ENCODE peak calls at places on chromosomes 1 and 21, in four cellular contexts. One of them, this sample, is unnamed. For H3K4me1, the result is how much of the 10 kb centered on the place peaks cover.

GRCh38 chr1:8047686-8048522 is 21.8 kb upstream of the ERRFI1 start:
- DNase-seq in esophagus muscularis mucosa: no peak
- DNase-seq in pancreas: no peak
- DNase-seq in CD8-positive, alpha-beta T cell: no peak
- DNase-seq in this sample: no peak

GRCh38 chr1:243268284-243268653 is 12.4 kb downstream of the SDCCAG8 start:
- DNase-seq in esophagus muscularis mucosa: no peak
- DNase-seq in pancreas: no peak
- DNase-seq in CD8-positive, alpha-beta T cell: no peak
- DNase-seq in this sample: no peak

GRCh38 chr1:92739669-92740524 is 45.0 kb downstream of the EVI5 start:
- DNase-seq in esophagus muscularis mucosa: no peak
- DNase-seq in pancreas: no peak
- DNase-seq in CD8-positive, alpha-beta T cell: no peak
- DNase-seq in this sample: no peak

GRCh38 chr1:162252209-162252608 is 124.4 kb downstream of the SPATA46 start:
- DNase-seq in esophagus muscularis mucosa: no peak
- DNase-seq in pancreas: no peak
- DNase-seq in CD8-positive, alpha-beta T cell: no peak
- DNase-seq in this sample: no peak

GRCh38 chr1:68484618-68485017 is 12.3 kb downstream of the DEPDC1 start:
- DNase-seq in esophagus muscularis mucosa: no peak
- DNase-seq in pancreas: no peak
- DNase-seq in CD8-positive, alpha-beta T cell: no peak
- DNase-seq in this sample: no peak

GRCh38 chr1:15734901-15735300 is 1.2 kb upstream of the SLC25A34 start:
- DNase-seq in esophagus muscularis mucosa: no peak
- DNase-seq in pancreas: peak
- DNase-seq in CD8-positive, alpha-beta T cell: no peak
- DNase-seq in this sample: peak

GRCh38 chr1:3625151-3625907 is 514 bp downstream of the TPRG1L start:
- DNase-seq in esophagus muscularis mucosa: no peak
- DNase-seq in pancreas: peak
- DNase-seq in CD8-positive, alpha-beta T cell: no peak
- DNase-seq in this sample: peak

GRCh38 chr1:19312782-19313635 is 883 bp downstream of the SLC66A1 start:
- DNase-seq in esophagus muscularis mucosa: no peak
- DNase-seq in pancreas: no peak
- DNase-seq in CD8-positive, alpha-beta T cell: no peak
- DNase-seq in this sample: peak

GRCh38 chr1:966603-967295 is 467 bp downstream of the PLEKHN1 start:
- DNase-seq in esophagus muscularis mucosa: no peak
- DNase-seq in pancreas: peak
- DNase-seq in CD8-positive, alpha-beta T cell: peak
- DNase-seq in this sample: peak

GRCh38 chr1:55542901-55543504 is 327.8 kb upstream of the USP24 start:
- DNase-seq in esophagus muscularis mucosa: no peak
- DNase-seq in pancreas: no peak
- DNase-seq in CD8-positive, alpha-beta T cell: no peak
- DNase-seq in this sample: no peak

GRCh38 chr1:109091196-109092193 is 931 bp downstream of the TMEM167B start:
- DNase-seq in esophagus muscularis mucosa: no peak
- DNase-seq in pancreas: no peak
- DNase-seq in CD8-positive, alpha-beta T cell: no peak
- DNase-seq in this sample: peak

GRCh38 chr1:28145728-28146127 is 30.8 kb downstream of the PTAFR start:
- DNase-seq in esophagus muscularis mucosa: no peak
- DNase-seq in pancreas: no peak
- DNase-seq in CD8-positive, alpha-beta T cell: no peak
- DNase-seq in this sample: no peak

GRCh38 chr1:74964508-74964907 is 169.7 kb upstream of the LHX8 start:
- DNase-seq in esophagus muscularis mucosa: no peak
- DNase-seq in pancreas: no peak
- DNase-seq in CD8-positive, alpha-beta T cell: no peak
- DNase-seq in this sample: no peak

GRCh38 chr1:29431138-29431537 is 194.8 kb downstream of the PTPRU start:
- DNase-seq in esophagus muscularis mucosa: no peak
- DNase-seq in pancreas: no peak
- DNase-seq in CD8-positive, alpha-beta T cell: no peak
- DNase-seq in this sample: no peak

GRCh38 chr21:36079010-36079649 is 9.3 kb downstream of the CBR1 start:
- DNase-seq in esophagus muscularis mucosa: no peak
- DNase-seq in pancreas: no peak
- DNase-seq in CD8-positive, alpha-beta T cell: no peak
- DNase-seq in this sample: peak

GRCh38 chr1:20715406-20715805 is 2.4 kb downstream of the KIF17 start:
- DNase-seq in esophagus muscularis mucosa: no peak
- DNase-seq in pancreas: no peak
- DNase-seq in CD8-positive, alpha-beta T cell: no peak
- DNase-seq in this sample: no peak

GRCh38 chr1:97797403-97798183 is 123.2 kb downstream of the DPYD start:
- DNase-seq in esophagus muscularis mucosa: no peak
- DNase-seq in pancreas: no peak
- DNase-seq in CD8-positive, alpha-beta T cell: no peak
- DNase-seq in this sample: no peak

GRCh38 chr1:15210651-15211390 is 36.2 kb upstream of the FHAD1 start:
- DNase-seq in esophagus muscularis mucosa: no peak
- DNase-seq in pancreas: no peak
- DNase-seq in CD8-positive, alpha-beta T cell: no peak
- DNase-seq in this sample: no peak

GRCh38 chr21:46083271-46084040 is 14.5 kb upstream of the COL6A2 start:
- DNase-seq in esophagus muscularis mucosa: peak
- DNase-seq in pancreas: no peak
- DNase-seq in CD8-positive, alpha-beta T cell: no peak
- DNase-seq in this sample: no peak

GRCh38 chr1:81949421-81949820 is 148.7 kb downstream of the ADGRL2 start:
- DNase-seq in esophagus muscularis mucosa: no peak
- DNase-seq in pancreas: no peak
- DNase-seq in CD8-positive, alpha-beta T cell: no peak
- DNase-seq in this sample: no peak

GRCh38 chr1:93442276-93442675 is 5.6 kb upstream of the FNBP1L start:
- DNase-seq in esophagus muscularis mucosa: no peak
- DNase-seq in pancreas: peak
- DNase-seq in CD8-positive, alpha-beta T cell: no peak
- DNase-seq in this sample: peak

GRCh38 chr1:230144765-230145504 is 77.9 kb downstream of the GALNT2 start:
- DNase-seq in esophagus muscularis mucosa: no peak
- DNase-seq in pancreas: no peak
- DNase-seq in CD8-positive, alpha-beta T cell: no peak
- DNase-seq in this sample: no peak

GRCh38 chr1:206708058-206708457 is 23.4 kb downstream of the MAPKAPK2 start:
- DNase-seq in esophagus muscularis mucosa: no peak
- DNase-seq in pancreas: no peak
- DNase-seq in CD8-positive, alpha-beta T cell: no peak
- DNase-seq in this sample: no peak

GRCh38 chr1:6624712-6625578 is at the start of gene THAP3:
- DNase-seq in esophagus muscularis mucosa: peak
- DNase-seq in pancreas: peak
- DNase-seq in CD8-positive, alpha-beta T cell: peak
- DNase-seq in this sample: peak

GRCh38 chr1:88936223-88936523 is 44.8 kb upstream of the GTF2B start:
- DNase-seq in esophagus muscularis mucosa: no peak
- DNase-seq in pancreas: no peak
- DNase-seq in CD8-positive, alpha-beta T cell: no peak
- DNase-seq in this sample: no peak

DNA sequence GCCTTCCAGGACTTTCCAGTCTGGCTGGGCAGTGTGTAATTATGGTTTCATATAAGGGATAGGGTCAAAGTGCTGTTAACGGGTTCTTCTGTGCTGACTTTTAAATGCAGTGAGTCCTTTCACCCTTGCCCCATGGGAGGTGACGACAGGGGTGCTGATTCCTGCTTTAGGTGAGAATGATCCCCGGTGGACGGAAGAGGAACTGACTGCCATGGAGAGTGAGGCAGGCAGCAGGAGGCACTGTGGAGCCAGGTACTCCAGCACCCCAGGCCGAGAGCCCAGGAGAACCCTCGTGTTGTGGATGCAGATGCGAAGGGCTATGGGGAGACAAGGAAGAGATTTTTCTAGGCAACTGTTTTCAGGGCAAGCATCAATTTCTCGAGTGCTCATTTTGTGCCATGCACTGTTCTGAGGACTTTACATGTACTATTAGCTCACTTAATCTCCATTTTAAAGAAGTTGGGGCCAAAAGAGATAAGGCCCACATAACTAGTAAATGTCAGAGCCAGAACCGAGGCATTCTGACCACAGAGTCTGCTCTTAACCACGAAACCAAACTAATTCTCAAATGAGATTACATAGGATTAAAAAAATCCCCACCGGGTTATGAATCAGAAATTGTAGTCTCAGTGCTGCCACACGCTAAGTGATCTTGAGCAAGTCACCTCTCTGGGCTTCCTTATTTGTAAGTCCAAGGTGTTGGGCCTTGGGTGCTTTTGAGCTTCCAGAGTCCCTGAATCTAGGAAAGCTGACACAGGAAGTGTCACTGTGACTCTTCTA is 28.2 kb downstream of the STPG1 start:
- DNase-seq in esophagus muscularis mucosa: peak
- DNase-seq in pancreas: no peak
- DNase-seq in CD8-positive, alpha-beta T cell: no peak
- DNase-seq in this sample: peak
- H3K27ac ChIP-seq in esophagus muscularis mucosa: no peak
- H3K27ac ChIP-seq in pancreas: no peak
- H3K27ac ChIP-seq in CD8-positive, alpha-beta T cell: no peak
- H3K27ac ChIP-seq in this sample: peak

DNA sequence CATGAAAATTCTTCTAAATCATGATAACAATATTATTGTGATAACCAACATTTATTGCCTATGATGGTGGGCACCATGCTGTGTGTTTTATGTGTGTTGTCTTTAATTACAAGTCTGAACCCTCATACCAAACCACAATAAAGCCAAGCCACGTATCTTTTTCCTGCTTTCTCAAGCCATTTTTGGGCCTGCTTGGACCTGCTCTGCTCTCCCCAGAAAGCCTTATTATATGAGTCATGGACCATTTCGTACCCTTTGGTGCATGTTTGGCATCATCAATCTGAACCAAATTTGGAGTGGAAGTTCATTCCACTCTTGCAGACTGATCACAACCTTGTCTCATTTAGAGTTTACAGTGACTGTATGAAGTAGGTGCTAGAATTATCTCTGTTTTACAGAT is 87.3 kb upstream of the CD53 start:
- DNase-seq in esophagus muscularis mucosa: no peak
- DNase-seq in pancreas: no peak
- DNase-seq in CD8-positive, alpha-beta T cell: no peak
- DNase-seq in this sample: no peak
- H3K4me1 ChIP-seq in esophagus muscularis mucosa: under half
- H3K4me1 ChIP-seq in pancreas: under half
- H3K4me1 ChIP-seq in CD8-positive, alpha-beta T cell: half or more
- H3K4me1 ChIP-seq in this sample: under half

DNA sequence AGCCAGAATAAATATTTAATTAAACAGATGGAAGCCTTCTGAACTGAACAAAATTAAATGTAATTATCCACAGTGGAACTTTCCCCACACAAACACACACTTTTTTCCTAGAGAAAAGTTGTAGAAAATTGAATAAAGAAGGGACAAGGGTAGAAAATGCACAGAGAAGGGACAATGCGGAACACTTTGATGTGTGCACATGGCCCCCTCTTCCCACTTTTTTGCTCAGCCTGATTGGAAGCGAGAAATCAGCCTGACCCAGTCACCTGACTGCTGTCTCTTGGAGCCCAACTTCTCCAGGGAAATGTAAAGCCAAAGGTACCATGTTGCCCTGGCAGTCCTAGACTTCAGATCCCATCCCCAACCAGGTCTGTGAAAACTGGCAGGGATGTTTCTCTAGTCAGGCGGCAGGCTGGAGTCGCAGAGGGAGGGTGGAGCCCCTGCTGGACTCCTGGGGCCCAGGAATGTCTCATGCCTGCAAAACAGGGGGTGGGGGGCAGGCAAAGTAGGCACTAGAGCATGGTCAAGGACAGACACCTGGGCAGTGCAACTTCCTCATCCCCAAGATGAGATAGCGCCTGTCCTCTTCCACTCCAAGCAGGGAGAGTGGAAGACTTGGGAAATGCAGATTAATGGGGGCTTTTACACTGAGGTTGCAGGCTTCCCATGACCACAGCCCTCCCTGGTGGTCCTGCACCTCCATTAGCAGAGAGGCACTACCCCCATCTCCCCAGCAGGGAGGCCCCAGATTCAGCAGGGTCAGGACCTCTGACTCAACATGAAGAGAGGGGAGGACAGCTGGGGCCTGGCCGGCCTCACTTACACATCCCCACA is 2.8 kb downstream of the CERS2 start:
- DNase-seq in esophagus muscularis mucosa: no peak
- DNase-seq in pancreas: peak
- DNase-seq in CD8-positive, alpha-beta T cell: no peak
- DNase-seq in this sample: no peak
- TF ChIP-seq CTCF in esophagus muscularis mucosa: no peak
- TF ChIP-seq CTCF in pancreas: no peak
- TF ChIP-seq CTCF in CD8-positive, alpha-beta T cell: peak
- TF ChIP-seq CTCF in this sample: no peak

DNA sequence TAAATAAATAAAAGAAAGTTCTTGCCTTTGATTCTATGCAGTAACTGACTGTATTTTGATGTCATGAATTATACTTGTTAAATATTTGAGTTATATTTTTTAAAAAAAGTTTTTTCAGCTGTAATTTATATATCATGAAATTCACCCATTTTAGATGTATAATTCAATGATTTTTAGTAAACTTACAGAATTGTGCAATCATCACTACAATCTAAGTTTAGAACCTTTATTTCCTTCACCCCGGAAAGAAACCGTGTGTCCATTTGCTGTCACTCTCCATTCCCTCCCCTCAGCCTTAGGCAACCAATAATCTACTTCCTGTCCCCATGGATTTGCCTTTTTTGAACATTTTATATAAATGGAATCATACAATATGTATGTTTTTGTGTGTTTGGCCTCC is 32.5 kb upstream of the DISC1 start:
- DNase-seq in esophagus muscularis mucosa: no peak
- DNase-seq in pancreas: no peak
- DNase-seq in CD8-positive, alpha-beta T cell: no peak
- DNase-seq in this sample: no peak
- H3K27ac ChIP-seq in esophagus muscularis mucosa: no peak
- H3K27ac ChIP-seq in pancreas: no peak
- H3K27ac ChIP-seq in CD8-positive, alpha-beta T cell: no peak
- H3K27ac ChIP-seq in this sample: no peak

DNA sequence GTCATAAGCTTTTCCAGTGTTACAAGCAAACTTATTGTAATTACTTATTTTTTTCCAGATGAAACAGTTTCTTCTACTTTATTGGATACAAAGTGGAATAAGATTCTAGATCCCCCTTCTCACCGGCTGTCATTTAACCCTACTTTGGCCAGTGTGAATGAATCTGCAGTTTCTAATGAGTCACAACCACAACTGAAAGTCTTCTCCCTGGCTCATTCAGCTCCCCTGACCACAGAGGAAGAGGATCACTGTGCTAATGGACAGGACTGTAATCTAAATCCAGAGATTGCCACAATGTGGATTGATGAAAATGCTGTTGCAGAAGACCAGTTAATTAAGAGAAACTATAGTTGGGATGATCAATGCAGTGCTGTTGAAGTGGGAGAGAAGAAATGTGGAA is 95.5 kb downstream of the ZFYVE9 start:
- DNase-seq in esophagus muscularis mucosa: no peak
- DNase-seq in pancreas: no peak
- DNase-seq in CD8-positive, alpha-beta T cell: no peak
- DNase-seq in this sample: no peak
- H3K4me1 ChIP-seq in esophagus muscularis mucosa: under half
- H3K4me1 ChIP-seq in pancreas: under half
- H3K4me1 ChIP-seq in CD8-positive, alpha-beta T cell: under half
- H3K4me1 ChIP-seq in this sample: under half

This sample was measured in colonic mucosa.